ENCODE peak calls at places on chromosomes 4 and X, in four cellular contexts. J, I, F and H are unnamed samples.

GRCh38 chrX:38868941-38869378 is 67.7 kb downstream of the MID1IP1 start:
- DNase-seq in J (no peak), I (no peak), F (no peak), H (no peak)

GRCh38 chr4:147813107-147813773 is 81.4 kb downstream of the ARHGAP10 start:
- DNase-seq in J (no peak), I (no peak), F (no peak), H (no peak)

GRCh38 chr4:173095022-173095421 is 73.6 kb upstream of the GALNT7 start:
- DNase-seq in J (no peak), I (no peak), F (no peak), H (no peak)

GRCh38 chr4:151745727-151746231 is 15.0 kb downstream of the GATB start:
- DNase-seq in J (no peak), I (peak; percentile 70), F (no peak), H (no peak)

GRCh38 chrX:24093746-24094145 is 39.0 kb downstream of the EIF2S3 start:
- DNase-seq in J (no peak), I (no peak), F (no peak), H (no peak)

GRCh38 chrX:28135378-28136047 is 154.3 kb upstream of the DCAF8L1 start:
- DNase-seq in J (no peak), I (no peak), F (no peak), H (no peak)

GRCh38 chr4:78602334-78602733 is 50.8 kb downstream of the ANXA3 start:
- DNase-seq in J (no peak), I (no peak), F (no peak), H (no peak)

GRCh38 chr4:56821394-56822263 is at the start of gene SPINK2:
- DNase-seq in J (peak; percentile 61), I (peak; percentile 45), F (no peak), H (no peak)

GRCh38 chrX:10900585-10901289 is 210.4 kb upstream of the HCCS start:
- DNase-seq in J (peak; percentile 14), I (no peak), F (peak; percentile 82), H (no peak)

GRCh38 chrX:133364201-133364600 is 51.1 kb downstream of the GPC4 start:
- DNase-seq in J (no peak), I (no peak), F (no peak), H (no peak)

GRCh38 chr4:54942735-54943134 is 182.7 kb downstream of the KDR start:
- DNase-seq in J (no peak), I (no peak), F (no peak), H (no peak)

GRCh38 chr4:40960926-40961325 is 211.2 kb downstream of the NSUN7 start:
- DNase-seq in J (no peak), I (no peak), F (no peak), H (no peak)

GRCh38 chr4:40963912-40964478 is 214.2 kb downstream of the NSUN7 start:
- DNase-seq in J (no peak), I (no peak), F (no peak), H (no peak)

GRCh38 chr4:40957281-40957680 is 207.5 kb downstream of the NSUN7 start:
- DNase-seq in J (no peak), I (no peak), F (no peak), H (no peak)

GRCh38 chr4:40967550-40967949 is 217.8 kb downstream of the NSUN7 start:
- DNase-seq in J (no peak), I (no peak), F (no peak), H (no peak)

DNA sequence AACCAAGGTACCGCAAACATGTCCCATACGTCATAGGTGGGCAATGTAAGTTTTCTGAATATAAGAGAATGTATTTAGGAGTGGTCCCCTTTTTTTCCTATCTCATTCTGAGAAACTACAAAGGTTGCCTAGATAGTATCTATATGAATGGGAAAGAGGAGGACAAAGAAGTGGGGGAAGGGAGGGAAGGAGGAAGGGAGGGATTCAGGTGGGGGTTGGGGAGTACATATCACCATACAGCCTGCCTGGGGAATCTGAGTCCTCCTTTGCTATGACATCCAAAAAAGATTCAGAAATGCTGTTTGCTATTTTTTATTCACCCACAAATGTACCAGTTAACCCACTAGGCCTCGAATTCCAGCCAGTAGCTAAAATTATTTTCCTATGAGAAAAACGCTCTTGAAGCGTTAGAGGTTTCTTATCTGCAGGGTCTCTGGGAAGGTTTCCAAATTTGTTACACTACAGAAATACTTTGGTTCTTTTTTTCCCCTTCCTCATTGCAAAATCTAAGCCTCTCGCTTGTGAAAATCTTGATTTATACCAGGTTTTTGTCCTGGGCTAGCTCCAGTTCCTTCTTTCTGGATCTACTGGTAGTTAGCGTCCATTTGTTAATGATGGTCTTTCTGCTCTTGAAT is 212.9 kb downstream of the NSUN7 start:
- DNase-seq in J (no peak), I (no peak), F (no peak), H (no peak)
- TF ChIP-seq POLR2AphosphoS2 in J (no peak), I (no peak), F (no peak), H (no peak)

GRCh38 chrX:42739771-42740170 is 38.2 kb downstream of the PPP1R2C start:
- DNase-seq in J (no peak), I (no peak), F (no peak), H (no peak)
- TF ChIP-seq POLR2AphosphoS2 in J (no peak), I (no peak), F (no peak), H (no peak)

GRCh38 chr4:149238097-149238496 is 577.5 kb downstream of the IQCM start:
- DNase-seq in J (no peak), I (no peak), F (no peak), H (no peak)

DNA sequence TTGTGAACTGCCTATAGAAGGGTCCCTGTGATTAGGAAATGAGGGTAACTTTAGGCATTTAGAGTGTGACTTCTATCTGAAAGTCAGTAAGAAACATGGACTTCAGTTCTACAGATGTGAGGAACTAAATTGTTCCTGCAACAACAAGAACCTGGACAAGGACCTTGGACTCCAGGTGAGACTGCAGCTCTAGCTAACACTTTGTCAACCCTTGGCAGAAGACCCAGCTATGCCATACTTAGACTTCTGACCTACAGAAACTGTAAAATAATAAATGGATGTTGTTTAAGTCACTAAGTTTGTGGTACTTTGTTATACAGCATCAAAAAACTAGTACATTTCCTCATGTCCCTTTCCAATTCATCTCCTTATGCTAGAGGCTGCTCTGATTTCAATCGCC is 580.8 kb downstream of the IQCM start:
- DNase-seq in J (no peak), I (no peak), F (no peak), H (no peak)
- TF ChIP-seq POLR2AphosphoS2 in J (no peak), I (no peak), F (no peak), H (no peak)

GRCh38 chr4:53497446-53498069 is 93.7 kb downstream of the LNX1 start:
- DNase-seq in J (no peak), I (no peak), F (peak; percentile 53), H (no peak)

GRCh38 chr4:53501561-53501960 is 89.7 kb downstream of the LNX1 start:
- DNase-seq in J (no peak), I (no peak), F (no peak), H (no peak)

GRCh38 chr4:53499791-53500190 is 91.5 kb downstream of the LNX1 start:
- DNase-seq in J (no peak), I (no peak), F (no peak), H (no peak)

GRCh38 chr4:53500552-53500951 is 90.7 kb downstream of the LNX1 start:
- DNase-seq in J (no peak), I (no peak), F (no peak), H (no peak)

GRCh38 chr4:53498712-53499111 is 92.6 kb downstream of the LNX1 start:
- DNase-seq in J (no peak), I (no peak), F (no peak), H (no peak)
- TF ChIP-seq POLR2AphosphoS2 in J (no peak), I (no peak), F (no peak), H (no peak)

DNA sequence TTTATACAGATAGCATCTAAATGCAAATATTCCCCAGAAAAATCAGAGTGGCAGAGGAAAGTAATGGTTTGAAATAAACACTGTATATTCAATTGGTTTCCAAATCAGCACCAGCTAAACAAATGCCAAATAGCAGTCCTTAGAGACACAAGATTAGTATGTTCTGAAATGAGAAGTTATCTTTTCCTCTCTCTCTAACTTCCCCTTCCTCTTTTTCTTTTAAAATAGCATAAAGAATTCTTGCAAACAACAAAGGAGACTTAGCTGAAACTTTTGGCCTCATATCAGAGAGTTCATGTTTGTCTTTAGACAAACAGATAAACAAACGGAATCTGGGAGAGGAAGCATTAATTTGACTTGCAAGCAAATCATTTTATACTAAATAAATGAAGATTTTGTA is 398.9 kb downstream of the GBA3 start:
- DNase-seq in J (no peak), I (no peak), F (no peak), H (no peak)
- TF ChIP-seq POLR2AphosphoS2 in J (no peak), I (no peak), F (no peak), H (no peak)